ENCODE peak calls at places on chromosome 18, in seven cellular contexts. Q is heart left ventricle, A is heart right ventricle, C is AG04450, M is lower lobe of right lung, E is WERI-Rb-1, T is esophagus squamous epithelium. H is an unnamed sample. For H3K27me3, the result is how much of the 10 kb centered on the place peaks cover.

GRCh38 chr18:11119962-11120361 is 29.4 kb downstream of the PIEZO2 start:
- DNase-seq in Q (no peak), A (no peak), C (no peak), M (no peak), E (no peak), T (no peak), H (no peak)

GRCh38 chr18:77512152-77512551 is 262.5 kb downstream of the GALR1 start:
- DNase-seq in Q (no peak), A (no peak), C (no peak), M (no peak), E (no peak), T (no peak), H (no peak)

GRCh38 chr18:6920099-6920955 is 190.8 kb downstream of the ARHGAP28 start:
- DNase-seq in Q (no peak), A (peak), C (peak), M (no peak), E (peak), T (no peak), H (no peak)

GRCh38 chr18:54679318-54680149 is 88.5 kb downstream of the DYNAP start:
- DNase-seq in Q (no peak), A (peak), C (peak), M (no peak), E (no peak), T (no peak), H (no peak)

GRCh38 chr18:79915161-79916127 is 36.0 kb downstream of the SLC66A2 start:
- DNase-seq in Q (no peak), A (no peak), C (no peak), M (peak), E (no peak), T (no peak), H (no peak)

GRCh38 chr18:25927830-25928229 is 162.6 kb downstream of the SS18 start:
- DNase-seq in Q (no peak), A (no peak), C (no peak), M (no peak), E (no peak), T (no peak), H (no peak)

GRCh38 chr18:63970803-63971191 is 916 bp downstream of the SERPINB8 start:
- DNase-seq in Q (peak), A (peak), C (no peak), M (peak), E (peak), T (no peak), H (no peak)

GRCh38 chr18:45602926-45603325 is 12.3 kb upstream of the SLC14A2 start:
- DNase-seq in Q (no peak), A (no peak), C (no peak), M (no peak), E (no peak), T (no peak), H (no peak)

DNA sequence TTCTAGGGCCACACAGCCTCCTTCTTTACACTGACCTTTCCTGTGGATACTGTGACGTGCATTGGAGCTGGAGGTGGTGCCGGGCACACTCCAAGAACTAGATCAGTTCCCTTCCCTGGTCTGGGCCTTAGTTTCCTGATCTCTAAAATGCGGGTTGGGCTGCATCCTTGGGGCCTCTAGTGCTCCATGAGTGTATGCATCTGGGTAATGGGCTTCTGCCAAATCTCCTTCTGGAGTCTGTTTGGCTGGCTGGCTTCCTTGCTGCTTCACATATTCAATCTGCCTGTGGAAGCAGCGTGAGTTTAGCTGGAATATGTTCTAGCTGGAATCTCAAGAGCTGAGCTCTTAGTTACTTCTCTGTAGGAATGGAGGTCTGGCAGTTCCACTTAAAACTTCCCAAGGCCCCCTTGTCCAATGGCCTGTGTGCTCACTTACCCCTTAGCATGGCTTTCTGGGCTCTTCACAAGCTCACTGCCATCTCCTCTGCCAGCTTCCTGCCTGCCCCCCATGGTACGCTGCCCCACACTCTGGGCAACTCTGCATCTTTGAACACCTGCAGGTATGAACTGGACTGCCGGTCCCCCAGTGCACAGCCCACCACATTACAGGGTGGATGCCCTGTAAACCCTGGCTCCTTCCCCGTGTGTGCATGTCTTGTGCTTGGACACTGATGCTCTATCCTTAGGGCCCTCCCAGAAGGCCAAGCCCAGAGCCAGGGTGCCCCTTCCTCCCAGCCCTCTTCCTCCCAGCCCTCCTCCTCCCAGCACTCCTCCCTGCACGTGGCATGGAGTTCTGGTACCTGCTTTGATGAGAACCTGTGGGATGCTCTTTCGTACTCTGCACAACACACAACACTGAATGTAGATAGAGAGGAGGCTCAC is 103.6 kb upstream of the SMAD2 start:
- DNase-seq in Q (no peak), A (no peak), C (no peak), M (no peak), E (no peak), T (no peak), H (no peak)
- H3K27ac ChIP-seq in Q (no peak), A (no peak), C (no peak), M (no peak), E (no peak), T (peak), H (no peak)

GRCh38 chr18:33751613-33752221 is 173.7 kb downstream of the ASXL3 start:
- DNase-seq in Q (no peak), A (no peak), C (no peak), M (no peak), E (no peak), T (no peak), H (no peak)
- TF ChIP-seq CTCF in Q (peak), A (peak), C (peak), M (peak), E (no peak), T (peak), H (no peak)

GRCh38 chr18:61891874-61892273 is 933 bp downstream of the RNF152 start:
- DNase-seq in Q (no peak), A (no peak), C (no peak), M (no peak), E (no peak), T (no peak), H (no peak)

GRCh38 chr18:61893304-61893970 is 630 bp upstream of the RNF152 start:
- DNase-seq in Q (peak), A (peak), C (no peak), M (peak), E (peak), T (no peak), H (peak)

GRCh38 chr18:61891271-61891670 is 1.5 kb downstream of the RNF152 start:
- DNase-seq in Q (no peak), A (no peak), C (no peak), M (no peak), E (no peak), T (no peak), H (no peak)

GRCh38 chr18:61893971-61894750 is 1.4 kb upstream of the RNF152 start:
- DNase-seq in Q (peak), A (peak), C (no peak), M (peak), E (peak), T (no peak), H (peak)

DNA sequence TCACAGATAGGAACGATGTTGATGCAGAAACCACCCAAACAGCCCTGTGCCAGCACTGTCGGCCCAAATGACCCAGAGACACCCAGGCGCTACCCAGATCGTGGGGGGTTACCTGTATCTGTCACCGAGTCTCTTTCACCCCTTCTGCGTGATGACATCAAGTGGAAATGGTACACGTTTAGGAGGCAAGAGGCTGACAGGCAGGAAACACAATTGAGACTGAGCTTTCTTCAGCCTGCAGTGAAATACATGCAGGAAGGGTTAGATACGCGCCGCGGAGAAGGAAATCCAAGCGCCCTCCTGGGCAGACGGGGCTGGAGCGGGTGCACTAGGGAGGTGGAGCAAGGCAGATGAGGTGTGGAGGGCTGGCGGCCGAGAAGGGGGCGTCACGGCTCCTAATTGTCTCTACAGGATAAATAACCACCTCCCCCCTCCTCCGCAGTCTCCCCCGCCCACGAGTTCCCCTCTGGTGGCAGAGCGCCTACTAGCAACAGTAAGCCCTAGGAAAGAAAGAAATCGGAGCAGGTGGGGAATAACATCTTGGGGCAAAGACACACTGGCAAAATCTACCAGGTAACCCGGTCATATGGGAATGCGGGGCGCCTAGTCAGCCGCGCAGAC is at the start of gene RNF152:
- DNase-seq in Q (peak), A (peak), C (no peak), M (no peak), E (peak), T (no peak), H (no peak)
- H3K27me3 ChIP-seq in Q (under half), A (under half), C (under half), M (under half), E (under half), T (under half), H (under half)

GRCh38 chr18:58216071-58216471 is 172.0 kb downstream of the NEDD4L start:
- DNase-seq in Q (no peak), A (no peak), C (no peak), M (no peak), E (no peak), T (no peak), H (no peak)

GRCh38 chr18:58213931-58214431 is 170.0 kb downstream of the NEDD4L start:
- DNase-seq in Q (no peak), A (no peak), C (no peak), M (no peak), E (no peak), T (no peak), H (no peak)

GRCh38 chr18:58212274-58212673 is 168.2 kb downstream of the NEDD4L start:
- DNase-seq in Q (no peak), A (no peak), C (no peak), M (no peak), E (no peak), T (no peak), H (no peak)

GRCh38 chr18:58213445-58213844 is 169.4 kb downstream of the NEDD4L start:
- DNase-seq in Q (no peak), A (no peak), C (peak), M (no peak), E (no peak), T (no peak), H (no peak)

DNA sequence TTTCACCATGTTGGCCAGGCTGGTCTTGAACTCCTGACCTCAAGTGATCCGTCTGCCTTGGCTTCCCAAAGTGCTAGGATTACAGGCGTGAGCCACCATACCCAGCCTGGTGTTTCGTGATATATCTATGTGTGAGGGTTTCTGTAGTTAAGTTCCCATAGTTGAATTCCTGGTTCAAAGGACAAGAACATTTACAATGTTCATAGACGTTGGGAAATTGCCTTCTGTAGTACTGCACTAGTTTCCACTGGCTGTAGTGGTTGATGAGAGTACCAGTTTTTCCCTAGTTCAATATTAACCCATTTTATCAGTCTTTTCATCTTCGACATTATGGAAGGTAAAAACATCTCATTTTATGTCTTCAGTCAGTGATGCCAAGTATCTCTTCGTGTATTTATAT is 171.0 kb downstream of the NEDD4L start:
- DNase-seq in Q (no peak), A (no peak), C (no peak), M (no peak), E (no peak), T (no peak), H (no peak)
- H3K27ac ChIP-seq in Q (no peak), A (no peak), C (no peak), M (no peak), E (no peak), T (no peak), H (no peak)

DNA sequence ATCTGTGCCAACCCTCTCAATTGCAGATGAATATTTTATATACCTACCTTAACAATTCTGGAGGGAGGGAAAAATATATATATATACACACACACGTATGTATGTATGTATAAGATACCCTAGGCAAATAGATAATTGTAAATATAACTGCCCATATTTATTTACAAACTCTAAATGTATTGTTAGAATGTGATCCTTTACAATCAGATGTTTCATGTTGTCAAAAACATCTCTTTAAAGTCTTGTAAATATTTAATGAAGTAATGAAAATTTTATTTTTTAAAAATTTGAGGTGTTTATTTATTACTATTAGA is 11.6 kb downstream of the ANKRD12 start:
- DNase-seq in Q (no peak), A (no peak), C (no peak), M (no peak), E (no peak), T (no peak), H (no peak)
- TF ChIP-seq CTCF in Q (no peak), A (no peak), C (no peak), M (no peak), E (no peak), T (no peak), H (no peak)

GRCh38 chr18:22783662-22784076 is 149.5 kb upstream of the RBBP8 start:
- DNase-seq in Q (no peak), A (no peak), C (no peak), M (no peak), E (no peak), T (no peak), H (no peak)
- H3K27me3 ChIP-seq in Q (under half), A (under half), C (under half), M (under half), E (under half), T (under half), H (under half)

GRCh38 chr18:57845468-57846103 is 42.5 kb upstream of the ATP8B1 start:
- DNase-seq in Q (no peak), A (no peak), C (no peak), M (no peak), E (no peak), T (no peak), H (no peak)
- H3K27ac ChIP-seq in Q (peak), A (no peak), C (no peak), M (no peak), E (no peak), T (no peak), H (no peak)

DNA sequence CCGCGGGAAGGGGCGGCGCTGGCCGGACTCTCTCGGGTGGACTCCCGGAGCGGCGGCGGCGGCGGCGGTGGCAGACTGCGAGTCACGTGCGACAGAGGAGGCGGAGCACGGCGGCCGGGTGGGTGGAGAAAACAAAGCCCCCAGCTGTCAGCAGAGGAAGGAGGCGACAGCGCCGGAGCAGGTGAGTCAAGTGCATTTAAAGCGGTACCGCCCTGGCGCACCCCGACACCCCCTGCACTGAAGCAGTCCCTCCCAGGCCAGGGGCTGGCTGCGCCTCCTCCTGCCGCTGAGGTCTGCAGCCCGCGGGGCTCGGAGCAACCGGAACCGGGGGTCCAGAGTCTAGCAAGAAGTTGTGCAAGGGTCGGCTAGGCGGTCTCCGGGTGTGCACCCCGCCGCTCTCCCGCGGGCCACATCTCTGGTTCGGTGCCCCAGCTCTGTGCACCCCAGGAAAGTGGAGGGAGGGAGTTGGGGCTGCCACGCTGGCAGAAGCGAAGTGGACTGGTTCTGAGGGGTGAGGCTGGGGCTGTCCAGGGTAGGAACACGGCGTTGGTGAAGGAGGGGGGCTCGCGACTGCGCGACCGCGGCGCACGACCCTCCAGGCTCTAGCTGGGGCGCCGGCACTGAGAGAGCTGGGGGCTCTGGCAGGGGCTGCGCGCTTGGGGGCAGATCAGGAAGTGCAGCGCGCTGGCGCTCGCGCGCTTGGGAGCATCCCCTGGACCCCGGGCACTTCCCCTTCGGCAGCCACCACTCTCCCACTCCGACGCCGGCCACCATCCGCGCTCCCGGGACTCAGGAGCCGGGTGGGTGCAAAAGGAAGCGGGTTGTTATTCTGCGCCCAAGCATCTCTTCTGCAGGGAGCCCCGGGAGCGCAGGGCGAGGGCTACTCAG is 64.1 kb upstream of the MAPRE2 start:
- DNase-seq in Q (peak), A (peak), C (no peak), M (peak), E (peak), T (peak), H (peak)
- TF ChIP-seq CTCF in Q (no peak), A (no peak), C (no peak), M (no peak), E (no peak), T (no peak), H (no peak)

H was measured in CD4-positive, alpha-beta T cell.